ENCODE peak calls at places on chromosome 5, in six cellular contexts. O, C, N, K, S and Z are unnamed samples.

GRCh38 chr5:157860898-157861894 is 2.3 kb upstream of the CLINT1 start:
- DNase-seq in O (peak), S (no peak), N (no peak), C (no peak), K (no peak), Z (no peak)

GRCh38 chr5:3531320-3531986 is 64.2 kb upstream of the IRX1 start:
- DNase-seq in S (no peak), O (no peak), K (peak), C (no peak), N (no peak), Z (no peak)

GRCh38 chr5:150853560-150853959 is 7.2 kb downstream of the IRGM start:
- DNase-seq in K (no peak), O (no peak), C (no peak), S (no peak), N (no peak), Z (no peak)

GRCh38 chr5:138979684-138980275 is 104.6 kb upstream of the LRRTM2 start:
- DNase-seq in N (no peak), K (no peak), O (no peak), C (no peak), S (no peak), Z (no peak)

GRCh38 chr5:138470322-138471285 is 5.3 kb downstream of the EGR1 start:
- DNase-seq in S (no peak), N (no peak), O (no peak), K (peak), C (no peak), Z (peak)

GRCh38 chr5:143177263-143177994 is 226.1 kb downstream of the NR3C1 start:
- DNase-seq in N (peak), O (no peak), K (no peak), C (no peak), S (peak), Z (peak)

GRCh38 chr5:38463634-38464521 is 92.6 kb downstream of the LIFR start:
- DNase-seq in S (peak), K (no peak), N (no peak), C (no peak), O (peak), Z (peak)

GRCh38 chr5:135878156-135878620 is 17.5 kb downstream of the IL9 start:
- DNase-seq in C (no peak), O (no peak), N (no peak), K (peak), S (no peak), Z (no peak)

GRCh38 chr5:135587849-135588248 is 9.1 kb upstream of the CXCL14 start:
- DNase-seq in N (no peak), S (no peak), K (no peak), C (no peak), O (no peak), Z (no peak)

GRCh38 chr5:90921428-90921973 is 362.9 kb downstream of the ADGRV1 start:
- DNase-seq in S (no peak), O (no peak), K (no peak), N (no peak), C (no peak), Z (no peak)

GRCh38 chr5:45697211-45697610 is 1.0 kb upstream of the HCN1 start:
- DNase-seq in C (peak), K (no peak), N (no peak), S (no peak), O (no peak), Z (no peak)

GRCh38 chr5:109936091-109936490 is 246.4 kb downstream of the MAN2A1 start:
- DNase-seq in K (no peak), S (no peak), O (no peak), C (no peak), N (no peak), Z (no peak)

GRCh38 chr5:157941616-157942015 is 82.7 kb upstream of the CLINT1 start:
- DNase-seq in N (no peak), O (no peak), S (no peak), C (no peak), K (no peak), Z (no peak)

GRCh38 chr5:73957397-73958001 is 331.5 kb downstream of the ARHGEF28 start:
- DNase-seq in N (no peak), O (no peak), K (no peak), C (no peak), S (no peak), Z (no peak)

GRCh38 chr5:134659922-134660321 is 11.3 kb downstream of the SEC24A start:
- DNase-seq in O (no peak), K (no peak), S (no peak), C (no peak), N (no peak), Z (no peak)

GRCh38 chr5:43210570-43210969 is 18.5 kb downstream of the NIM1K start:
- DNase-seq in K (no peak), N (no peak), C (no peak), S (no peak), O (no peak), Z (no peak)

GRCh38 chr5:56693220-56693579 is 122.1 kb upstream of the MAP3K1 start:
- DNase-seq in N (no peak), K (no peak), C (no peak), S (no peak), O (no peak), Z (no peak)

GRCh38 chr5:34035732-34036131 is 7.3 kb downstream of the C1QTNF3 start:
- DNase-seq in K (no peak), S (no peak), C (no peak), N (no peak), O (no peak), Z (no peak)

GRCh38 chr5:169934990-169935389 is 45.3 kb downstream of the INSYN2B start:
- DNase-seq in K (no peak), O (no peak), C (no peak), S (peak), N (no peak), Z (no peak)

GRCh38 chr5:128216860-128217531 is 133.4 kb downstream of the SLC12A2 start:
- DNase-seq in O (no peak), S (peak), K (no peak), N (peak), C (no peak), Z (peak)

GRCh38 chr5:149614034-149614907 is 33.0 kb downstream of the ARHGEF37 start:
- DNase-seq in N (no peak), O (no peak), S (no peak), K (no peak), C (peak), Z (no peak)

GRCh38 chr5:75342836-75343235 is 5.8 kb downstream of the HMGCR start:
- DNase-seq in S (no peak), C (no peak), N (no peak), K (no peak), O (no peak), Z (no peak)

GRCh38 chr5:149707097-149707496 is 23.0 kb upstream of the PPARGC1B start:
- DNase-seq in K (no peak), C (peak), N (no peak), S (no peak), O (no peak), Z (no peak)

GRCh38 chr5:40594811-40595210 is 84.9 kb upstream of the PTGER4 start:
- DNase-seq in S (peak), N (no peak), O (no peak), K (no peak), C (no peak), Z (peak)

GRCh38 chr5:135308245-135308644 is 90.8 kb downstream of the MACROH2A1 start:
- DNase-seq in K (no peak), N (no peak), S (peak), O (no peak), C (no peak), Z (peak)

GRCh38 chr5:53406630-53407316 is 73.7 kb upstream of the FST start:
- DNase-seq in O (no peak), K (no peak), N (no peak), C (no peak), S (peak), Z (peak)

GRCh38 chr5:102863058-102863457 is 108.0 kb downstream of the PAM start:
- DNase-seq in S (no peak), C (no peak), K (no peak), N (no peak), O (no peak), Z (no peak)

GRCh38 chr5:158814521-158814920 is 285.2 kb downstream of the EBF1 start:
- DNase-seq in O (no peak), K (no peak), C (no peak), S (no peak), N (no peak), Z (no peak)

GRCh38 chr5:151155777-151156731 is 1.5 kb downstream of the ANXA6 start:
- DNase-seq in O (peak), C (no peak), K (peak), S (peak), N (no peak), Z (peak)

GRCh38 chr5:88502179-88503064 is 233.8 kb upstream of the TMEM161B start:
- DNase-seq in K (no peak), O (peak), N (no peak), C (no peak), S (peak), Z (peak)

GRCh38 chr5:161966544-161966943 is 101.0 kb upstream of the GABRG2 start:
- DNase-seq in K (peak), S (no peak), C (no peak), O (peak), N (no peak), Z (no peak)

GRCh38 chr5:181205735-181206401 is 872 bp upstream of the TRIM7 start:
- DNase-seq in N (no peak), O (no peak), K (no peak), S (peak), C (no peak), Z (no peak)

GRCh38 chr5:3365501-3366215 is 230.0 kb upstream of the IRX1 start:
- DNase-seq in O (no peak), N (no peak), S (no peak), C (no peak), K (no peak), Z (no peak)

GRCh38 chr5:83608122-83608521 is 112.5 kb downstream of the HAPLN1 start:
- DNase-seq in C (peak), O (peak), N (no peak), S (peak), K (peak), Z (peak)

GRCh38 chr5:159034083-159034824 is 65.5 kb downstream of the EBF1 start:
- DNase-seq in O (peak), N (no peak), K (no peak), C (no peak), S (no peak), Z (peak)

GRCh38 chr5:545641-546375 is 21.6 kb upstream of the SLC9A3 start:
- DNase-seq in O (no peak), C (no peak), N (no peak), S (no peak), K (peak), Z (no peak)

GRCh38 chr5:78677777-78678668 is 29.5 kb upstream of the LHFPL2 start:
- DNase-seq in C (no peak), N (peak), O (no peak), K (peak), S (peak), Z (peak)

DNA sequence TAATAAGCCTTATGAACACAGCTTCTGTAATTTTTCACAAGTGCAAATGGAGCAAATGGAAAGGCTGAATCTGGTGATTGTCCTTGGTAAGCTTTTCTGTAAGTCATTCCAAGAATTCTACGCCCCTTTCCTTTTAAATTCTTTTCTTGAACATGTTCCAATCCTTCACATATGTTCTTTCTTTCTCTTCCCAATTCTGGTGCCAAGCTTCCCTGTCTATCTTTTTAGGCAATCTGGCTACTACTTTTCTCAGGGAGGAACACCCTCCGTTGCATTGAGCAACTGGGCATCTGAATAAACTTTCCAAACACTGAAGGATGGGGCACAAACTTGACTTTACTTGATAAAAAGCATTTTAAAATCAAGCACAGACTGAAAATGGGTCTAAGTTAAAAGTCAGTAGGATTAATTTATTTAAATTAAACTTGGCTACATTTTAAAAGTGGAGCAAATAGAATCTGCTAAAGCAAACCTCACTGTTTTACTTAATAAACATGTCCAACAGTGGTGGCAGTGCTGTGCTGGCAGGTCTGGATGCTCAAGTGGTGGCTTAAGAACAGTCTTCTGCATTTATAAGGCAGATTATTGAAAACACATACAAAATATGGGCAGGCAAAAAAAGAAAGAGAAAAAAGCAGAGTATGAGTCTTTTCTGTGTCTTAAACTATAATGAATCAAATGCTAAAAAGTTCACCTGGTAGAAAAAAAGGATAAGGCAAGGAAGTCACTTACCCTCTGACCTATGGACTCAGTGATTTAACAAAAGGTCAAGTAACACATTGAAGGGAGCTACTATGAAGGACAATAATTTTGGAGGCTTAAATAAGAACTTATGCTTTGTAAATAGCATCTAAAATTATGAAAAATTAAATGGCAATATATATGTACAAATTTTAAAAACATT is 5.4 kb downstream of the ELL2 start:
- DNase-seq in C (no peak), O (no peak), N (no peak), S (peak), K (no peak), Z (peak)
- TF ChIP-seq CTCF in C (no peak), O (no peak), N (no peak), S (no peak), K (no peak), Z (no peak)

GRCh38 chr5:163352531-163352930 is 84.9 kb upstream of the CCNG1 start:
- DNase-seq in K (no peak), S (no peak), O (no peak), N (no peak), C (no peak), Z (no peak)

GRCh38 chr5:163354685-163355084 is 82.7 kb upstream of the CCNG1 start:
- DNase-seq in N (no peak), K (no peak), O (peak), C (no peak), S (no peak), Z (no peak)

GRCh38 chr5:163347671-163348070 is 89.7 kb upstream of the CCNG1 start:
- DNase-seq in N (peak), K (peak), O (peak), C (peak), S (peak), Z (peak)

GRCh38 chr5:163350083-163350482 is 87.3 kb upstream of the CCNG1 start:
- DNase-seq in K (no peak), C (no peak), O (no peak), S (peak), N (no peak), Z (no peak)
- TF ChIP-seq CTCF in K (no peak), C (no peak), O (peak), S (peak), N (no peak), Z (peak)

GRCh38 chr5:80656425-80656824 is 1.6 kb upstream of the DHFR start:
- DNase-seq in N (no peak), C (no peak), K (no peak), S (no peak), O (no peak), Z (no peak)
- TF ChIP-seq CTCF in N (no peak), C (no peak), K (no peak), S (no peak), O (peak), Z (peak)

GRCh38 chr5:82364497-82364896 is 86.3 kb upstream of the RPS23 start:
- DNase-seq in K (no peak), N (no peak), C (no peak), O (no peak), S (peak), Z (peak)
- TF ChIP-seq CTCF in K (no peak), N (peak), C (peak), O (peak), S (peak), Z (peak)

DNA sequence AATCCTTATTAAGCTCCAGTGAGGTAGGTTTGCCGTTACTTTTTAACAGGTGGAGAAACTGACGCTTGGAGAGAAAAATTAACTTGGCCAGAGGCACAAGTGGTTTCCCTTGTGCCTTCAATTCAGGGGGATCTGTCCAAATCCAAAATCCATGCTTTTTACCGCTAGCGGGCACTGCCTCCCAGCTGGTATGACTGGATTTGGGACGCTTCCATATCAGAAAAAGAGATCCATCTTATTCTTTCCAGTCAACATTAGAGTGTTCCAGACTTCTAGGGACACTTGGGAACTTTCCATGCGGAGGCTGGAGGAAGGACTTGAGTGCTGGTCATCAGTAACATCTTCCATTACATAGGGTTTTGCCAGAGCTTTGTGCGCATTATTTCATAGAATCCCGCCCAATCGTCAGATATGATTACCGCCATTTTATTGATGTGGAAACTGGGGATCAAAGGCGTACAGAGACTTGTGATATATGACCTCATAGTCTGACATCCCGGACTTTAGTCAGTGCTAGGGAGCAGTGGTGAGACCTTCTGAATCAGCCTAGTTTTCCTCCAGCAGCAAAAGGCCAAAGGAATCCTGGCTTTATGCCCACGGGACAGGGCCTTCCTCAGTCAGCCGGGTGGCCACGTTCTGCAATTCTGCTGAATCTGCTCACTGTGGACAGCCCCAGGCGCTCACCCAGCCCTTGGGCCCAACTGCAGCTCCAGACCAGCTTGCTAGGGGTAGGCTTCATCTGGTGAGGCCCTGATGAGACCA is 1.1 kb upstream of the GNPDA1 start:
- DNase-seq in O (no peak), C (peak), S (peak), N (peak), K (peak), Z (peak)
- TF ChIP-seq CTCF in O (no peak), C (no peak), S (no peak), N (no peak), K (no peak), Z (no peak)